ENCODE peak calls at places on chromosomes 11 and 22, in seven cellular contexts. One of them, this sample, is unnamed.

GRCh38 chr11:19430346-19431058 is 189.8 kb upstream of the E2F8 start:
- DNase-seq in tibial artery: no peak
- DNase-seq in lower lobe of right lung: no peak
- DNase-seq in stimulated activated effector memory CD8-positive, alpha-beta T cell treated with anti-CD3 and anti-CD28 coated beads, Interleukin-12 subunit alpha, Interleukin-12 subunit beta, amount 100 ng/mL, for 72 hours: no peak
- DNase-seq in GM23248: no peak
- DNase-seq in ELR: no peak
- DNase-seq in stimulated activated CD4-positive, alpha-beta T cell treated with anti-CD3 and anti-CD28 coated beads, Interleukin-1b, Interleukin-23, amount 100 ng/mL, for 24 hours: no peak
- DNase-seq in this sample: no peak

GRCh38 chr22:46833228-46833627 is 70.8 kb downstream of the TBC1D22A start:
- DNase-seq in tibial artery: no peak
- DNase-seq in lower lobe of right lung: no peak
- DNase-seq in stimulated activated effector memory CD8-positive, alpha-beta T cell treated with anti-CD3 and anti-CD28 coated beads, Interleukin-12 subunit alpha, Interleukin-12 subunit beta, amount 100 ng/mL, for 72 hours: no peak
- DNase-seq in GM23248: peak
- DNase-seq in ELR: peak
- DNase-seq in stimulated activated CD4-positive, alpha-beta T cell treated with anti-CD3 and anti-CD28 coated beads, Interleukin-1b, Interleukin-23, amount 100 ng/mL, for 24 hours: no peak
- DNase-seq in this sample: no peak

GRCh38 chr22:38205261-38206128 is 3.7 kb downstream of the MAFF start:
- DNase-seq in tibial artery: peak
- DNase-seq in lower lobe of right lung: peak
- DNase-seq in stimulated activated effector memory CD8-positive, alpha-beta T cell treated with anti-CD3 and anti-CD28 coated beads, Interleukin-12 subunit alpha, Interleukin-12 subunit beta, amount 100 ng/mL, for 72 hours: no peak
- DNase-seq in GM23248: peak
- DNase-seq in ELR: peak
- DNase-seq in stimulated activated CD4-positive, alpha-beta T cell treated with anti-CD3 and anti-CD28 coated beads, Interleukin-1b, Interleukin-23, amount 100 ng/mL, for 24 hours: no peak
- DNase-seq in this sample: peak

GRCh38 chr11:70517203-70517602 is 118.9 kb downstream of the CTTN start:
- DNase-seq in tibial artery: no peak
- DNase-seq in lower lobe of right lung: no peak
- DNase-seq in stimulated activated effector memory CD8-positive, alpha-beta T cell treated with anti-CD3 and anti-CD28 coated beads, Interleukin-12 subunit alpha, Interleukin-12 subunit beta, amount 100 ng/mL, for 72 hours: no peak
- DNase-seq in GM23248: no peak
- DNase-seq in ELR: no peak
- DNase-seq in stimulated activated CD4-positive, alpha-beta T cell treated with anti-CD3 and anti-CD28 coated beads, Interleukin-1b, Interleukin-23, amount 100 ng/mL, for 24 hours: no peak
- DNase-seq in this sample: no peak

GRCh38 chr11:130675456-130675855 is 227.0 kb downstream of the ADAMTS15 start:
- DNase-seq in tibial artery: peak
- DNase-seq in lower lobe of right lung: no peak
- DNase-seq in stimulated activated effector memory CD8-positive, alpha-beta T cell treated with anti-CD3 and anti-CD28 coated beads, Interleukin-12 subunit alpha, Interleukin-12 subunit beta, amount 100 ng/mL, for 72 hours: no peak
- DNase-seq in GM23248: peak
- DNase-seq in ELR: peak
- DNase-seq in stimulated activated CD4-positive, alpha-beta T cell treated with anti-CD3 and anti-CD28 coated beads, Interleukin-1b, Interleukin-23, amount 100 ng/mL, for 24 hours: no peak
- DNase-seq in this sample: peak

GRCh38 chr11:59756845-59757244 is 1.7 kb downstream of the STX3 start:
- DNase-seq in tibial artery: no peak
- DNase-seq in lower lobe of right lung: peak
- DNase-seq in stimulated activated effector memory CD8-positive, alpha-beta T cell treated with anti-CD3 and anti-CD28 coated beads, Interleukin-12 subunit alpha, Interleukin-12 subunit beta, amount 100 ng/mL, for 72 hours: no peak
- DNase-seq in GM23248: peak
- DNase-seq in ELR: peak
- DNase-seq in stimulated activated CD4-positive, alpha-beta T cell treated with anti-CD3 and anti-CD28 coated beads, Interleukin-1b, Interleukin-23, amount 100 ng/mL, for 24 hours: no peak
- DNase-seq in this sample: peak

GRCh38 chr22:21009638-21010425 is 5.1 kb upstream of the P2RX6 start:
- DNase-seq in tibial artery: no peak
- DNase-seq in lower lobe of right lung: no peak
- DNase-seq in stimulated activated effector memory CD8-positive, alpha-beta T cell treated with anti-CD3 and anti-CD28 coated beads, Interleukin-12 subunit alpha, Interleukin-12 subunit beta, amount 100 ng/mL, for 72 hours: no peak
- DNase-seq in GM23248: peak
- DNase-seq in ELR: peak
- DNase-seq in stimulated activated CD4-positive, alpha-beta T cell treated with anti-CD3 and anti-CD28 coated beads, Interleukin-1b, Interleukin-23, amount 100 ng/mL, for 24 hours: no peak
- DNase-seq in this sample: peak

GRCh38 chr11:128488471-128488870 is 98.9 kb downstream of the ETS1 start:
- DNase-seq in tibial artery: no peak
- DNase-seq in lower lobe of right lung: no peak
- DNase-seq in stimulated activated effector memory CD8-positive, alpha-beta T cell treated with anti-CD3 and anti-CD28 coated beads, Interleukin-12 subunit alpha, Interleukin-12 subunit beta, amount 100 ng/mL, for 72 hours: no peak
- DNase-seq in GM23248: peak
- DNase-seq in ELR: peak
- DNase-seq in stimulated activated CD4-positive, alpha-beta T cell treated with anti-CD3 and anti-CD28 coated beads, Interleukin-1b, Interleukin-23, amount 100 ng/mL, for 24 hours: no peak
- DNase-seq in this sample: no peak

GRCh38 chr11:78268516-78269410 is 80.0 kb downstream of the USP35 start:
- DNase-seq in tibial artery: peak
- DNase-seq in lower lobe of right lung: no peak
- DNase-seq in stimulated activated effector memory CD8-positive, alpha-beta T cell treated with anti-CD3 and anti-CD28 coated beads, Interleukin-12 subunit alpha, Interleukin-12 subunit beta, amount 100 ng/mL, for 72 hours: no peak
- DNase-seq in GM23248: peak
- DNase-seq in ELR: no peak
- DNase-seq in stimulated activated CD4-positive, alpha-beta T cell treated with anti-CD3 and anti-CD28 coated beads, Interleukin-1b, Interleukin-23, amount 100 ng/mL, for 24 hours: no peak
- DNase-seq in this sample: no peak

GRCh38 chr11:77871855-77872254 is 50.9 kb downstream of the AAMDC start:
- DNase-seq in tibial artery: no peak
- DNase-seq in lower lobe of right lung: no peak
- DNase-seq in stimulated activated effector memory CD8-positive, alpha-beta T cell treated with anti-CD3 and anti-CD28 coated beads, Interleukin-12 subunit alpha, Interleukin-12 subunit beta, amount 100 ng/mL, for 72 hours: no peak
- DNase-seq in GM23248: no peak
- DNase-seq in ELR: no peak
- DNase-seq in stimulated activated CD4-positive, alpha-beta T cell treated with anti-CD3 and anti-CD28 coated beads, Interleukin-1b, Interleukin-23, amount 100 ng/mL, for 24 hours: no peak
- DNase-seq in this sample: no peak

GRCh38 chr22:49518436-49518970 is 309.2 kb downstream of the BRD1 start:
- DNase-seq in tibial artery: no peak
- DNase-seq in lower lobe of right lung: no peak
- DNase-seq in stimulated activated effector memory CD8-positive, alpha-beta T cell treated with anti-CD3 and anti-CD28 coated beads, Interleukin-12 subunit alpha, Interleukin-12 subunit beta, amount 100 ng/mL, for 72 hours: no peak
- DNase-seq in GM23248: no peak
- DNase-seq in ELR: no peak
- DNase-seq in stimulated activated CD4-positive, alpha-beta T cell treated with anti-CD3 and anti-CD28 coated beads, Interleukin-1b, Interleukin-23, amount 100 ng/mL, for 24 hours: no peak
- DNase-seq in this sample: no peak

GRCh38 chr22:38180841-38181452 is 683 bp downstream of the PLA2G6 start:
- DNase-seq in tibial artery: peak
- DNase-seq in lower lobe of right lung: peak
- DNase-seq in stimulated activated effector memory CD8-positive, alpha-beta T cell treated with anti-CD3 and anti-CD28 coated beads, Interleukin-12 subunit alpha, Interleukin-12 subunit beta, amount 100 ng/mL, for 72 hours: no peak
- DNase-seq in GM23248: peak
- DNase-seq in ELR: peak
- DNase-seq in stimulated activated CD4-positive, alpha-beta T cell treated with anti-CD3 and anti-CD28 coated beads, Interleukin-1b, Interleukin-23, amount 100 ng/mL, for 24 hours: no peak
- DNase-seq in this sample: peak

GRCh38 chr11:39569784-39570183 is 1889.7 kb downstream of the LRRC4C start:
- DNase-seq in tibial artery: no peak
- DNase-seq in lower lobe of right lung: no peak
- DNase-seq in stimulated activated effector memory CD8-positive, alpha-beta T cell treated with anti-CD3 and anti-CD28 coated beads, Interleukin-12 subunit alpha, Interleukin-12 subunit beta, amount 100 ng/mL, for 72 hours: no peak
- DNase-seq in GM23248: no peak
- DNase-seq in ELR: no peak
- DNase-seq in stimulated activated CD4-positive, alpha-beta T cell treated with anti-CD3 and anti-CD28 coated beads, Interleukin-1b, Interleukin-23, amount 100 ng/mL, for 24 hours: no peak
- DNase-seq in this sample: no peak

GRCh38 chr11:104663190-104664140 is 234.8 kb downstream of the CASP12 start:
- DNase-seq in tibial artery: no peak
- DNase-seq in lower lobe of right lung: no peak
- DNase-seq in stimulated activated effector memory CD8-positive, alpha-beta T cell treated with anti-CD3 and anti-CD28 coated beads, Interleukin-12 subunit alpha, Interleukin-12 subunit beta, amount 100 ng/mL, for 72 hours: no peak
- DNase-seq in GM23248: no peak
- DNase-seq in ELR: peak
- DNase-seq in stimulated activated CD4-positive, alpha-beta T cell treated with anti-CD3 and anti-CD28 coated beads, Interleukin-1b, Interleukin-23, amount 100 ng/mL, for 24 hours: no peak
- DNase-seq in this sample: no peak

GRCh38 chr22:24894220-24894975 is 52.1 kb downstream of the LHFPL7 start:
- DNase-seq in tibial artery: peak
- DNase-seq in lower lobe of right lung: peak
- DNase-seq in stimulated activated effector memory CD8-positive, alpha-beta T cell treated with anti-CD3 and anti-CD28 coated beads, Interleukin-12 subunit alpha, Interleukin-12 subunit beta, amount 100 ng/mL, for 72 hours: no peak
- DNase-seq in GM23248: peak
- DNase-seq in ELR: peak
- DNase-seq in stimulated activated CD4-positive, alpha-beta T cell treated with anti-CD3 and anti-CD28 coated beads, Interleukin-1b, Interleukin-23, amount 100 ng/mL, for 24 hours: no peak
- DNase-seq in this sample: peak

GRCh38 chr11:1287928-1288327 is 21.5 kb downstream of the TOLLIP start:
- DNase-seq in tibial artery: no peak
- DNase-seq in lower lobe of right lung: peak
- DNase-seq in stimulated activated effector memory CD8-positive, alpha-beta T cell treated with anti-CD3 and anti-CD28 coated beads, Interleukin-12 subunit alpha, Interleukin-12 subunit beta, amount 100 ng/mL, for 72 hours: no peak
- DNase-seq in GM23248: no peak
- DNase-seq in ELR: no peak
- DNase-seq in stimulated activated CD4-positive, alpha-beta T cell treated with anti-CD3 and anti-CD28 coated beads, Interleukin-1b, Interleukin-23, amount 100 ng/mL, for 24 hours: no peak
- DNase-seq in this sample: no peak

GRCh38 chr11:80733776-80734175 is 1292.9 kb upstream of the TENM4 start:
- DNase-seq in tibial artery: no peak
- DNase-seq in lower lobe of right lung: no peak
- DNase-seq in stimulated activated effector memory CD8-positive, alpha-beta T cell treated with anti-CD3 and anti-CD28 coated beads, Interleukin-12 subunit alpha, Interleukin-12 subunit beta, amount 100 ng/mL, for 72 hours: no peak
- DNase-seq in GM23248: no peak
- DNase-seq in ELR: no peak
- DNase-seq in stimulated activated CD4-positive, alpha-beta T cell treated with anti-CD3 and anti-CD28 coated beads, Interleukin-1b, Interleukin-23, amount 100 ng/mL, for 24 hours: no peak
- DNase-seq in this sample: no peak

GRCh38 chr22:41204992-41205900 is at the start of gene L3MBTL2:
- DNase-seq in tibial artery: peak
- DNase-seq in lower lobe of right lung: peak
- DNase-seq in stimulated activated effector memory CD8-positive, alpha-beta T cell treated with anti-CD3 and anti-CD28 coated beads, Interleukin-12 subunit alpha, Interleukin-12 subunit beta, amount 100 ng/mL, for 72 hours: peak
- DNase-seq in GM23248: peak
- DNase-seq in ELR: peak
- DNase-seq in stimulated activated CD4-positive, alpha-beta T cell treated with anti-CD3 and anti-CD28 coated beads, Interleukin-1b, Interleukin-23, amount 100 ng/mL, for 24 hours: peak
- DNase-seq in this sample: peak

GRCh38 chr22:18988958-18989357 is 52.9 kb upstream of the PRODH start:
- DNase-seq in tibial artery: no peak
- DNase-seq in lower lobe of right lung: no peak
- DNase-seq in stimulated activated effector memory CD8-positive, alpha-beta T cell treated with anti-CD3 and anti-CD28 coated beads, Interleukin-12 subunit alpha, Interleukin-12 subunit beta, amount 100 ng/mL, for 72 hours: no peak
- DNase-seq in GM23248: no peak
- DNase-seq in ELR: no peak
- DNase-seq in stimulated activated CD4-positive, alpha-beta T cell treated with anti-CD3 and anti-CD28 coated beads, Interleukin-1b, Interleukin-23, amount 100 ng/mL, for 24 hours: no peak
- DNase-seq in this sample: no peak

GRCh38 chr11:2929880-2930704 is 872 bp upstream of the PHLDA2 start:
- DNase-seq in tibial artery: peak
- DNase-seq in lower lobe of right lung: peak
- DNase-seq in stimulated activated effector memory CD8-positive, alpha-beta T cell treated with anti-CD3 and anti-CD28 coated beads, Interleukin-12 subunit alpha, Interleukin-12 subunit beta, amount 100 ng/mL, for 72 hours: peak
- DNase-seq in GM23248: peak
- DNase-seq in ELR: peak
- DNase-seq in stimulated activated CD4-positive, alpha-beta T cell treated with anti-CD3 and anti-CD28 coated beads, Interleukin-1b, Interleukin-23, amount 100 ng/mL, for 24 hours: no peak
- DNase-seq in this sample: peak

GRCh38 chr11:108246309-108246708 is 23.4 kb downstream of the ATM start:
- DNase-seq in tibial artery: no peak
- DNase-seq in lower lobe of right lung: no peak
- DNase-seq in stimulated activated effector memory CD8-positive, alpha-beta T cell treated with anti-CD3 and anti-CD28 coated beads, Interleukin-12 subunit alpha, Interleukin-12 subunit beta, amount 100 ng/mL, for 72 hours: no peak
- DNase-seq in GM23248: no peak
- DNase-seq in ELR: no peak
- DNase-seq in stimulated activated CD4-positive, alpha-beta T cell treated with anti-CD3 and anti-CD28 coated beads, Interleukin-1b, Interleukin-23, amount 100 ng/mL, for 24 hours: no peak
- DNase-seq in this sample: no peak

GRCh38 chr11:128472128-128473110 is 114.9 kb downstream of the ETS1 start:
- DNase-seq in tibial artery: no peak
- DNase-seq in lower lobe of right lung: no peak
- DNase-seq in stimulated activated effector memory CD8-positive, alpha-beta T cell treated with anti-CD3 and anti-CD28 coated beads, Interleukin-12 subunit alpha, Interleukin-12 subunit beta, amount 100 ng/mL, for 72 hours: no peak
- DNase-seq in GM23248: peak
- DNase-seq in ELR: peak
- DNase-seq in stimulated activated CD4-positive, alpha-beta T cell treated with anti-CD3 and anti-CD28 coated beads, Interleukin-1b, Interleukin-23, amount 100 ng/mL, for 24 hours: no peak
- DNase-seq in this sample: no peak

GRCh38 chr22:48905206-48905975 is 922.3 kb downstream of the BRD1 start:
- DNase-seq in tibial artery: no peak
- DNase-seq in lower lobe of right lung: no peak
- DNase-seq in stimulated activated effector memory CD8-positive, alpha-beta T cell treated with anti-CD3 and anti-CD28 coated beads, Interleukin-12 subunit alpha, Interleukin-12 subunit beta, amount 100 ng/mL, for 72 hours: no peak
- DNase-seq in GM23248: no peak
- DNase-seq in ELR: no peak
- DNase-seq in stimulated activated CD4-positive, alpha-beta T cell treated with anti-CD3 and anti-CD28 coated beads, Interleukin-1b, Interleukin-23, amount 100 ng/mL, for 24 hours: no peak
- DNase-seq in this sample: no peak

GRCh38 chr11:66768088-66768521 is 39.1 kb upstream of the SPTBN2 start:
- DNase-seq in tibial artery: no peak
- DNase-seq in lower lobe of right lung: no peak
- DNase-seq in stimulated activated effector memory CD8-positive, alpha-beta T cell treated with anti-CD3 and anti-CD28 coated beads, Interleukin-12 subunit alpha, Interleukin-12 subunit beta, amount 100 ng/mL, for 72 hours: no peak
- DNase-seq in GM23248: peak
- DNase-seq in ELR: no peak
- DNase-seq in stimulated activated CD4-positive, alpha-beta T cell treated with anti-CD3 and anti-CD28 coated beads, Interleukin-1b, Interleukin-23, amount 100 ng/mL, for 24 hours: no peak
- DNase-seq in this sample: no peak

GRCh38 chr11:76696756-76697155 is 26.2 kb upstream of the LRRC32 start:
- DNase-seq in tibial artery: no peak
- DNase-seq in lower lobe of right lung: no peak
- DNase-seq in stimulated activated effector memory CD8-positive, alpha-beta T cell treated with anti-CD3 and anti-CD28 coated beads, Interleukin-12 subunit alpha, Interleukin-12 subunit beta, amount 100 ng/mL, for 72 hours: no peak
- DNase-seq in GM23248: no peak
- DNase-seq in ELR: no peak
- DNase-seq in stimulated activated CD4-positive, alpha-beta T cell treated with anti-CD3 and anti-CD28 coated beads, Interleukin-1b, Interleukin-23, amount 100 ng/mL, for 24 hours: no peak
- DNase-seq in this sample: no peak

GRCh38 chr11:64924910-64925284 is 408 bp downstream of the PPP2R5B start:
- DNase-seq in tibial artery: no peak
- DNase-seq in lower lobe of right lung: no peak
- DNase-seq in stimulated activated effector memory CD8-positive, alpha-beta T cell treated with anti-CD3 and anti-CD28 coated beads, Interleukin-12 subunit alpha, Interleukin-12 subunit beta, amount 100 ng/mL, for 72 hours: no peak
- DNase-seq in GM23248: peak
- DNase-seq in ELR: peak
- DNase-seq in stimulated activated CD4-positive, alpha-beta T cell treated with anti-CD3 and anti-CD28 coated beads, Interleukin-1b, Interleukin-23, amount 100 ng/mL, for 24 hours: no peak
- DNase-seq in this sample: peak

GRCh38 chr11:82864268-82864667 is 36.0 kb downstream of the PRCP start:
- DNase-seq in tibial artery: peak
- DNase-seq in lower lobe of right lung: peak
- DNase-seq in stimulated activated effector memory CD8-positive, alpha-beta T cell treated with anti-CD3 and anti-CD28 coated beads, Interleukin-12 subunit alpha, Interleukin-12 subunit beta, amount 100 ng/mL, for 72 hours: no peak
- DNase-seq in GM23248: peak
- DNase-seq in ELR: peak
- DNase-seq in stimulated activated CD4-positive, alpha-beta T cell treated with anti-CD3 and anti-CD28 coated beads, Interleukin-1b, Interleukin-23, amount 100 ng/mL, for 24 hours: no peak
- DNase-seq in this sample: peak

GRCh38 chr11:3166268-3167142 is 1.4 kb upstream of the OSBPL5 start:
- DNase-seq in tibial artery: no peak
- DNase-seq in lower lobe of right lung: no peak
- DNase-seq in stimulated activated effector memory CD8-positive, alpha-beta T cell treated with anti-CD3 and anti-CD28 coated beads, Interleukin-12 subunit alpha, Interleukin-12 subunit beta, amount 100 ng/mL, for 72 hours: no peak
- DNase-seq in GM23248: no peak
- DNase-seq in ELR: no peak
- DNase-seq in stimulated activated CD4-positive, alpha-beta T cell treated with anti-CD3 and anti-CD28 coated beads, Interleukin-1b, Interleukin-23, amount 100 ng/mL, for 24 hours: no peak
- DNase-seq in this sample: peak

GRCh38 chr11:47980907-47981621 is 705 bp downstream of the PTPRJ start:
- DNase-seq in tibial artery: no peak
- DNase-seq in lower lobe of right lung: peak
- DNase-seq in stimulated activated effector memory CD8-positive, alpha-beta T cell treated with anti-CD3 and anti-CD28 coated beads, Interleukin-12 subunit alpha, Interleukin-12 subunit beta, amount 100 ng/mL, for 72 hours: peak
- DNase-seq in GM23248: peak
- DNase-seq in ELR: peak
- DNase-seq in stimulated activated CD4-positive, alpha-beta T cell treated with anti-CD3 and anti-CD28 coated beads, Interleukin-1b, Interleukin-23, amount 100 ng/mL, for 24 hours: no peak
- DNase-seq in this sample: peak

GRCh38 chr11:69934861-69935494 is 115.8 kb upstream of the FGF3 start:
- DNase-seq in tibial artery: no peak
- DNase-seq in lower lobe of right lung: no peak
- DNase-seq in stimulated activated effector memory CD8-positive, alpha-beta T cell treated with anti-CD3 and anti-CD28 coated beads, Interleukin-12 subunit alpha, Interleukin-12 subunit beta, amount 100 ng/mL, for 72 hours: no peak
- DNase-seq in GM23248: no peak
- DNase-seq in ELR: peak
- DNase-seq in stimulated activated CD4-positive, alpha-beta T cell treated with anti-CD3 and anti-CD28 coated beads, Interleukin-1b, Interleukin-23, amount 100 ng/mL, for 24 hours: no peak
- DNase-seq in this sample: no peak

GRCh38 chr11:134069996-134070845 is 1.3 kb downstream of the JAM3 start:
- DNase-seq in tibial artery: no peak
- DNase-seq in lower lobe of right lung: no peak
- DNase-seq in stimulated activated effector memory CD8-positive, alpha-beta T cell treated with anti-CD3 and anti-CD28 coated beads, Interleukin-12 subunit alpha, Interleukin-12 subunit beta, amount 100 ng/mL, for 72 hours: no peak
- DNase-seq in GM23248: no peak
- DNase-seq in ELR: no peak
- DNase-seq in stimulated activated CD4-positive, alpha-beta T cell treated with anti-CD3 and anti-CD28 coated beads, Interleukin-1b, Interleukin-23, amount 100 ng/mL, for 24 hours: no peak
- DNase-seq in this sample: no peak

This sample was measured in transverse colon.